ENCODE peak calls at places on chromosomes 5 and 9, in nine cellular contexts. H is HFFc6, S is AG08395, E is upper lobe of left lung, O is GM13976, F is iris pigment epithelial cell, C is HuH-7, P is Peyer's patch, Y is SJCRH30. A is an unnamed sample.

GRCh38 chr5:79938468-79938867 is 52.6 kb downstream of the MTX3 start:
- DNase-seq in H (no peak), S (no peak), E (no peak), O (no peak), F (no peak), C (no peak), P (no peak), Y (no peak), A (no peak)

GRCh38 chr5:159682623-159683022 is 233.7 kb upstream of the ADRA1B start:
- DNase-seq in H (no peak), S (no peak), E (no peak), O (no peak), F (peak; percentile 11), C (no peak), P (no peak), Y (no peak), A (no peak)

GRCh38 chr5:41094871-41095270 is 23.7 kb upstream of the MROH2B start:
- DNase-seq in H (no peak), S (no peak), E (no peak), O (no peak), F (no peak), C (peak; percentile 29), P (no peak), Y (no peak), A (no peak)

GRCh38 chr9:16426716-16427115 is 443.8 kb downstream of the BNC2 start:
- DNase-seq in H (no peak), S (no peak), E (no peak), O (no peak), F (peak; percentile 94), C (no peak), P (no peak), Y (no peak), A (no peak)

GRCh38 chr9:2411459-2412215 is 209.9 kb upstream of the VLDLR start:
- DNase-seq in H (peak; percentile 69), S (peak; percentile 27), E (no peak), O (no peak), F (peak; percentile 90), C (no peak), P (no peak), Y (no peak), A (peak; percentile 56)

GRCh38 chr9:108363321-108363720 is 492.5 kb downstream of the ACTL7B start:
- DNase-seq in H (no peak), S (no peak), E (no peak), O (no peak), F (no peak), C (no peak), P (no peak), Y (no peak), A (no peak)

GRCh38 chr9:134323741-134324358 is 2.4 kb upstream of the RXRA start:
- DNase-seq in H (no peak), S (no peak), E (peak; percentile 92), O (no peak), F (no peak), C (no peak), P (no peak), Y (peak; percentile 52), A (no peak)

GRCh38 chr5:92835712-92836111 is 745.3 kb downstream of the NR2F1-AS1 start:
- DNase-seq in H (no peak), S (no peak), E (no peak), O (no peak), F (peak; percentile 51), C (no peak), P (no peak), Y (no peak), A (no peak)

GRCh38 chr9:100440071-100440470 is 13.1 kb downstream of the MSANTD3 start:
- DNase-seq in H (peak; percentile 38), S (peak; percentile 33), E (peak; percentile 34), O (no peak), F (peak; percentile 54), C (no peak), P (no peak), Y (peak; percentile 19), A (no peak)

GRCh38 chr5:176687881-176688280 is 40.6 kb downstream of the TSPAN17 start:
- DNase-seq in H (no peak), S (no peak), E (no peak), O (no peak), F (no peak), C (no peak), P (no peak), Y (no peak), A (no peak)

GRCh38 chr9:95218790-95219189 is 98.7 kb downstream of the FANCC start:
- DNase-seq in H (no peak), S (no peak), E (no peak), O (no peak), F (no peak), C (no peak), P (no peak), Y (no peak), A (no peak)

GRCh38 chr5:147939431-147940114 is 33.2 kb upstream of the C5orf46 start:
- DNase-seq in H (no peak), S (no peak), E (peak; percentile 72), O (no peak), F (peak; percentile 41), C (no peak), P (no peak), Y (peak; percentile 9), A (peak; percentile 16)

GRCh38 chr5:146564036-146564762 is 48.2 kb upstream of the GPR151 start:
- DNase-seq in H (no peak), S (no peak), E (no peak), O (no peak), F (no peak), C (no peak), P (no peak), Y (no peak), A (no peak)

GRCh38 chr5:172801184-172801671 is 30.2 kb upstream of the DUSP1 start:
- DNase-seq in H (peak; percentile 94), S (peak; percentile 87), E (no peak), O (no peak), F (peak; percentile 97), C (no peak), P (no peak), Y (no peak), A (peak; percentile 98)

GRCh38 chr5:56175465-56175864 is 57.7 kb downstream of the ANKRD55 start:
- DNase-seq in H (peak; percentile 38), S (peak; percentile 58), E (no peak), O (no peak), F (peak; percentile 88), C (peak; percentile 5), P (no peak), Y (no peak), A (peak; percentile 62)

GRCh38 chr5:149133795-149134777 is 7.2 kb upstream of the ABLIM3 start:
- DNase-seq in H (peak; percentile 95), S (peak; percentile 91), E (peak; percentile 81), O (no peak), F (peak; percentile 90), C (no peak), P (no peak), Y (no peak), A (peak; percentile 84)

GRCh38 chr5:132839426-132840301 is 9.2 kb upstream of the SHROOM1 start:
- DNase-seq in H (peak; percentile 67), S (peak; percentile 65), E (no peak), O (no peak), F (peak; percentile 93), C (no peak), P (no peak), Y (no peak), A (peak; percentile 57)

GRCh38 chr9:69949396-69949795 is 94.3 kb upstream of the MAMDC2 start:
- DNase-seq in H (peak; percentile 46), S (peak; percentile 30), E (no peak), O (no peak), F (no peak), C (no peak), P (no peak), Y (no peak), A (no peak)

GRCh38 chr5:181044093-181044599 is 4.1 kb downstream of the BTNL9 start:
- DNase-seq in H (no peak), S (no peak), E (no peak), O (no peak), F (no peak), C (no peak), P (no peak), Y (no peak), A (no peak)

GRCh38 chr5:38997579-38997978 is 76.6 kb downstream of the RICTOR start:
- DNase-seq in H (no peak), S (no peak), E (no peak), O (no peak), F (no peak), C (no peak), P (no peak), Y (peak; percentile 88), A (no peak)

GRCh38 chr9:81665514-81665838 is 23.9 kb downstream of the TLE1 start:
- DNase-seq in H (no peak), S (no peak), E (no peak), O (no peak), F (no peak), C (no peak), P (no peak), Y (no peak), A (no peak)

GRCh38 chr5:90221947-90222346 is 187.6 kb downstream of the CETN3 start:
- DNase-seq in H (no peak), S (no peak), E (no peak), O (no peak), F (peak; percentile 80), C (no peak), P (no peak), Y (no peak), A (peak; percentile 67)

GRCh38 chr5:132257131-132258101 is at the start of gene PDLIM4:
- DNase-seq in H (no peak), S (peak; percentile 60), E (peak; percentile 28), O (peak; percentile 21), F (peak; percentile 48), C (no peak), P (peak; percentile 6), Y (peak; percentile 79), A (peak; percentile 20)

GRCh38 chr9:96168882-96169281 is 133.1 kb downstream of the HSD17B3 start:
- DNase-seq in H (no peak), S (no peak), E (no peak), O (no peak), F (no peak), C (no peak), P (no peak), Y (no peak), A (no peak)

GRCh38 chr9:2321523-2322148 is 300.0 kb upstream of the VLDLR start:
- DNase-seq in H (no peak), S (no peak), E (no peak), O (no peak), F (no peak), C (no peak), P (no peak), Y (no peak), A (no peak)

GRCh38 chr9:87422999-87423398 is 74.7 kb upstream of the DAPK1 start:
- DNase-seq in H (no peak), S (no peak), E (no peak), O (no peak), F (no peak), C (no peak), P (no peak), Y (no peak), A (peak; percentile 37)

GRCh38 chr9:6973762-6974161 is 216.0 kb downstream of the KDM4C start:
- DNase-seq in H (no peak), S (no peak), E (no peak), O (peak; percentile 66), F (peak; percentile 77), C (peak; percentile 14), P (no peak), Y (no peak), A (peak; percentile 6)

GRCh38 chr5:40223884-40224402 is 455.8 kb upstream of the PTGER4 start:
- DNase-seq in H (peak; percentile 82), S (peak; percentile 41), E (no peak), O (peak; percentile 20), F (peak; percentile 85), C (no peak), P (no peak), Y (peak; percentile 64), A (peak; percentile 71)

GRCh38 chr5:91434348-91434747 is 51.2 kb upstream of the ARRDC3 start:
- DNase-seq in H (no peak), S (no peak), E (no peak), O (no peak), F (no peak), C (no peak), P (no peak), Y (no peak), A (no peak)

GRCh38 chr5:35860686-35861085 is 4.0 kb downstream of the IL7R start:
- DNase-seq in H (no peak), S (peak; percentile 13), E (no peak), O (no peak), F (no peak), C (no peak), P (no peak), Y (no peak), A (peak; percentile 9)

A was measured in NCI-H226.